ENCODE peak calls at places on chromosomes 3 and 15, in nine cellular contexts. One of them, this sample, is unnamed.

GRCh38 chr3:123085293-123085949 is 18.6 kb downstream of the PDIA5 start:
- DNase-seq in germinal center: no peak
- DNase-seq in activated B cell treated with CpG ODN at 0.5 μM for 24 hours: no peak
- DNase-seq in cardiac muscle cell: no peak
- DNase-seq in NB4: no peak
- DNase-seq in COR-L47: no peak
- DNase-seq in effector memory CD8-positive, alpha-beta T cell: no peak
- DNase-seq in LoVo: no peak
- DNase-seq in AG09319: no peak
- DNase-seq in this sample: no peak

GRCh38 chr3:194273396-194274310 is 77.5 kb downstream of the CPN2 start:
- DNase-seq in LoVo: no peak
- DNase-seq in AG09319: no peak
- DNase-seq in effector memory CD8-positive, alpha-beta T cell: no peak
- DNase-seq in germinal center: no peak
- DNase-seq in COR-L47: no peak
- DNase-seq in activated B cell treated with CpG ODN at 0.5 μM for 24 hours: no peak
- DNase-seq in cardiac muscle cell: no peak
- DNase-seq in NB4: no peak
- DNase-seq in this sample: no peak

GRCh38 chr3:54830658-54831057 is 97.2 kb downstream of the LRTM1 start:
- DNase-seq in effector memory CD8-positive, alpha-beta T cell: no peak
- DNase-seq in NB4: peak
- DNase-seq in COR-L47: no peak
- DNase-seq in cardiac muscle cell: no peak
- DNase-seq in AG09319: no peak
- DNase-seq in germinal center: peak
- DNase-seq in LoVo: no peak
- DNase-seq in activated B cell treated with CpG ODN at 0.5 μM for 24 hours: no peak
- DNase-seq in this sample: peak

GRCh38 chr15:41572866-41573265 is 13.9 kb downstream of the TYRO3 start:
- DNase-seq in NB4: no peak
- DNase-seq in COR-L47: no peak
- DNase-seq in LoVo: no peak
- DNase-seq in AG09319: no peak
- DNase-seq in activated B cell treated with CpG ODN at 0.5 μM for 24 hours: no peak
- DNase-seq in cardiac muscle cell: no peak
- DNase-seq in effector memory CD8-positive, alpha-beta T cell: no peak
- DNase-seq in germinal center: no peak
- DNase-seq in this sample: no peak

GRCh38 chr15:69468241-69469121 is 15.9 kb downstream of the RPLP1 start:
- DNase-seq in NB4: peak
- DNase-seq in AG09319: no peak
- DNase-seq in activated B cell treated with CpG ODN at 0.5 μM for 24 hours: no peak
- DNase-seq in LoVo: no peak
- DNase-seq in germinal center: no peak
- DNase-seq in cardiac muscle cell: no peak
- DNase-seq in COR-L47: peak
- DNase-seq in effector memory CD8-positive, alpha-beta T cell: peak
- DNase-seq in this sample: peak

GRCh38 chr15:33021806-33022389 is 172.6 kb downstream of the FMN1 start:
- DNase-seq in cardiac muscle cell: peak
- DNase-seq in germinal center: peak
- DNase-seq in COR-L47: peak
- DNase-seq in AG09319: no peak
- DNase-seq in activated B cell treated with CpG ODN at 0.5 μM for 24 hours: no peak
- DNase-seq in NB4: peak
- DNase-seq in effector memory CD8-positive, alpha-beta T cell: no peak
- DNase-seq in LoVo: peak
- DNase-seq in this sample: peak

GRCh38 chr3:56075089-56075488 is 393.2 kb downstream of the ERC2 start:
- DNase-seq in COR-L47: no peak
- DNase-seq in germinal center: no peak
- DNase-seq in AG09319: no peak
- DNase-seq in effector memory CD8-positive, alpha-beta T cell: no peak
- DNase-seq in LoVo: no peak
- DNase-seq in cardiac muscle cell: peak
- DNase-seq in NB4: no peak
- DNase-seq in activated B cell treated with CpG ODN at 0.5 μM for 24 hours: no peak
- DNase-seq in this sample: no peak

GRCh38 chr15:60744826-60745225 is 265.9 kb upstream of the ICE2 start:
- DNase-seq in effector memory CD8-positive, alpha-beta T cell: no peak
- DNase-seq in LoVo: no peak
- DNase-seq in cardiac muscle cell: no peak
- DNase-seq in COR-L47: no peak
- DNase-seq in AG09319: no peak
- DNase-seq in germinal center: no peak
- DNase-seq in activated B cell treated with CpG ODN at 0.5 μM for 24 hours: no peak
- DNase-seq in NB4: no peak
- DNase-seq in this sample: no peak

GRCh38 chr3:152657002-152657400 is 177.9 kb upstream of the P2RY1 start:
- DNase-seq in effector memory CD8-positive, alpha-beta T cell: no peak
- DNase-seq in AG09319: no peak
- DNase-seq in COR-L47: no peak
- DNase-seq in cardiac muscle cell: no peak
- DNase-seq in LoVo: no peak
- DNase-seq in activated B cell treated with CpG ODN at 0.5 μM for 24 hours: no peak
- DNase-seq in germinal center: no peak
- DNase-seq in NB4: no peak
- DNase-seq in this sample: no peak

This sample was measured in epithelial cell of esophagus.